ENCODE peak calls at places on chromosome 10, in seven cellular contexts. One of them, this sample, is unnamed.

GRCh38 chr10:63058236-63058635 is 74.9 kb upstream of the NRBF2 start:
- DNase-seq in C1 segment of cervical spinal cord: no peak
- DNase-seq in mesothelial cell of epicardium: no peak
- DNase-seq in sciatic nerve: no peak
- DNase-seq in endothelial cell of umbilical vein: no peak
- DNase-seq in CD4-positive, alpha-beta T cell: no peak
- DNase-seq in activated T-cell treated with anti-CD3 and anti-CD28 coated beads, Interleukin-2, amount 50 U/mL, for 72 hours: no peak
- DNase-seq in this sample: no peak

GRCh38 chr10:17213646-17214349 is 12.3 kb upstream of the TRDMT1 start:
- DNase-seq in C1 segment of cervical spinal cord: no peak
- DNase-seq in mesothelial cell of epicardium: no peak
- DNase-seq in sciatic nerve: no peak
- DNase-seq in endothelial cell of umbilical vein: peak
- DNase-seq in CD4-positive, alpha-beta T cell: no peak
- DNase-seq in activated T-cell treated with anti-CD3 and anti-CD28 coated beads, Interleukin-2, amount 50 U/mL, for 72 hours: no peak
- DNase-seq in this sample: no peak

GRCh38 chr10:24207781-24208611 is 942 bp upstream of the KIAA1217 start:
- DNase-seq in C1 segment of cervical spinal cord: no peak
- DNase-seq in mesothelial cell of epicardium: no peak
- DNase-seq in sciatic nerve: no peak
- DNase-seq in endothelial cell of umbilical vein: peak
- DNase-seq in CD4-positive, alpha-beta T cell: no peak
- DNase-seq in activated T-cell treated with anti-CD3 and anti-CD28 coated beads, Interleukin-2, amount 50 U/mL, for 72 hours: no peak
- DNase-seq in this sample: peak

GRCh38 chr10:63718006-63718405 is 196.8 kb downstream of the REEP3 start:
- DNase-seq in C1 segment of cervical spinal cord: no peak
- DNase-seq in mesothelial cell of epicardium: no peak
- DNase-seq in sciatic nerve: no peak
- DNase-seq in endothelial cell of umbilical vein: no peak
- DNase-seq in CD4-positive, alpha-beta T cell: no peak
- DNase-seq in activated T-cell treated with anti-CD3 and anti-CD28 coated beads, Interleukin-2, amount 50 U/mL, for 72 hours: no peak
- DNase-seq in this sample: no peak

GRCh38 chr10:74983383-74983782 is 128.1 kb upstream of the SAMD8 start:
- DNase-seq in C1 segment of cervical spinal cord: no peak
- DNase-seq in mesothelial cell of epicardium: no peak
- DNase-seq in sciatic nerve: no peak
- DNase-seq in endothelial cell of umbilical vein: no peak
- DNase-seq in CD4-positive, alpha-beta T cell: no peak
- DNase-seq in activated T-cell treated with anti-CD3 and anti-CD28 coated beads, Interleukin-2, amount 50 U/mL, for 72 hours: no peak
- DNase-seq in this sample: no peak

GRCh38 chr10:4586756-4587155 is 239.3 kb upstream of the AKR1E2 start:
- DNase-seq in C1 segment of cervical spinal cord: no peak
- DNase-seq in mesothelial cell of epicardium: no peak
- DNase-seq in sciatic nerve: no peak
- DNase-seq in endothelial cell of umbilical vein: no peak
- DNase-seq in CD4-positive, alpha-beta T cell: no peak
- DNase-seq in activated T-cell treated with anti-CD3 and anti-CD28 coated beads, Interleukin-2, amount 50 U/mL, for 72 hours: no peak
- DNase-seq in this sample: no peak

GRCh38 chr10:45653454-45653853 is 19.1 kb downstream of the ZFAND4 start:
- DNase-seq in C1 segment of cervical spinal cord: no peak
- DNase-seq in mesothelial cell of epicardium: no peak
- DNase-seq in sciatic nerve: no peak
- DNase-seq in endothelial cell of umbilical vein: no peak
- DNase-seq in CD4-positive, alpha-beta T cell: no peak
- DNase-seq in activated T-cell treated with anti-CD3 and anti-CD28 coated beads, Interleukin-2, amount 50 U/mL, for 72 hours: no peak
- DNase-seq in this sample: no peak

GRCh38 chr10:63819753-63820347 is 298.6 kb downstream of the REEP3 start:
- DNase-seq in C1 segment of cervical spinal cord: peak
- DNase-seq in mesothelial cell of epicardium: peak
- DNase-seq in sciatic nerve: peak
- DNase-seq in endothelial cell of umbilical vein: peak
- DNase-seq in CD4-positive, alpha-beta T cell: no peak
- DNase-seq in activated T-cell treated with anti-CD3 and anti-CD28 coated beads, Interleukin-2, amount 50 U/mL, for 72 hours: peak
- DNase-seq in this sample: peak

GRCh38 chr10:62815373-62816111 is 624 bp downstream of the EGR2 start:
- DNase-seq in C1 segment of cervical spinal cord: no peak
- DNase-seq in mesothelial cell of epicardium: peak
- DNase-seq in sciatic nerve: no peak
- DNase-seq in endothelial cell of umbilical vein: peak
- DNase-seq in CD4-positive, alpha-beta T cell: no peak
- DNase-seq in activated T-cell treated with anti-CD3 and anti-CD28 coated beads, Interleukin-2, amount 50 U/mL, for 72 hours: peak
- DNase-seq in this sample: no peak

GRCh38 chr10:129758591-129759021 is 205.5 kb downstream of the EBF3 start:
- DNase-seq in C1 segment of cervical spinal cord: peak
- DNase-seq in mesothelial cell of epicardium: peak
- DNase-seq in sciatic nerve: peak
- DNase-seq in endothelial cell of umbilical vein: no peak
- DNase-seq in CD4-positive, alpha-beta T cell: no peak
- DNase-seq in activated T-cell treated with anti-CD3 and anti-CD28 coated beads, Interleukin-2, amount 50 U/mL, for 72 hours: no peak
- DNase-seq in this sample: no peak

GRCh38 chr10:72890086-72890485 is 3.5 kb upstream of the OIT3 start:
- DNase-seq in C1 segment of cervical spinal cord: no peak
- DNase-seq in mesothelial cell of epicardium: no peak
- DNase-seq in sciatic nerve: no peak
- DNase-seq in endothelial cell of umbilical vein: no peak
- DNase-seq in CD4-positive, alpha-beta T cell: no peak
- DNase-seq in activated T-cell treated with anti-CD3 and anti-CD28 coated beads, Interleukin-2, amount 50 U/mL, for 72 hours: no peak
- DNase-seq in this sample: no peak

GRCh38 chr10:30169342-30169741 is 110.0 kb upstream of the JCAD start:
- DNase-seq in C1 segment of cervical spinal cord: no peak
- DNase-seq in mesothelial cell of epicardium: no peak
- DNase-seq in sciatic nerve: no peak
- DNase-seq in endothelial cell of umbilical vein: no peak
- DNase-seq in CD4-positive, alpha-beta T cell: no peak
- DNase-seq in activated T-cell treated with anti-CD3 and anti-CD28 coated beads, Interleukin-2, amount 50 U/mL, for 72 hours: no peak
- DNase-seq in this sample: no peak

GRCh38 chr10:95501203-95502094 is 59.7 kb downstream of the SORBS1 start:
- DNase-seq in C1 segment of cervical spinal cord: no peak
- DNase-seq in mesothelial cell of epicardium: no peak
- DNase-seq in sciatic nerve: no peak
- DNase-seq in endothelial cell of umbilical vein: no peak
- DNase-seq in CD4-positive, alpha-beta T cell: no peak
- DNase-seq in activated T-cell treated with anti-CD3 and anti-CD28 coated beads, Interleukin-2, amount 50 U/mL, for 72 hours: no peak
- DNase-seq in this sample: no peak

GRCh38 chr10:84695983-84696382 is 367.6 kb downstream of the CCSER2 start:
- DNase-seq in C1 segment of cervical spinal cord: no peak
- DNase-seq in mesothelial cell of epicardium: no peak
- DNase-seq in sciatic nerve: no peak
- DNase-seq in endothelial cell of umbilical vein: no peak
- DNase-seq in CD4-positive, alpha-beta T cell: no peak
- DNase-seq in activated T-cell treated with anti-CD3 and anti-CD28 coated beads, Interleukin-2, amount 50 U/mL, for 72 hours: no peak
- DNase-seq in this sample: no peak

GRCh38 chr10:121665809-121666208 is 67.6 kb upstream of the FGFR2 start:
- DNase-seq in C1 segment of cervical spinal cord: no peak
- DNase-seq in mesothelial cell of epicardium: no peak
- DNase-seq in sciatic nerve: no peak
- DNase-seq in endothelial cell of umbilical vein: no peak
- DNase-seq in CD4-positive, alpha-beta T cell: no peak
- DNase-seq in activated T-cell treated with anti-CD3 and anti-CD28 coated beads, Interleukin-2, amount 50 U/mL, for 72 hours: no peak
- DNase-seq in this sample: no peak

GRCh38 chr10:94251098-94251497 is 111.6 kb downstream of the NOC3L start:
- DNase-seq in C1 segment of cervical spinal cord: no peak
- DNase-seq in mesothelial cell of epicardium: no peak
- DNase-seq in sciatic nerve: no peak
- DNase-seq in endothelial cell of umbilical vein: no peak
- DNase-seq in CD4-positive, alpha-beta T cell: no peak
- DNase-seq in activated T-cell treated with anti-CD3 and anti-CD28 coated beads, Interleukin-2, amount 50 U/mL, for 72 hours: no peak
- DNase-seq in this sample: no peak

GRCh38 chr10:72276013-72276387 is 2.3 kb downstream of the DDIT4 start:
- DNase-seq in C1 segment of cervical spinal cord: no peak
- DNase-seq in mesothelial cell of epicardium: no peak
- DNase-seq in sciatic nerve: no peak
- DNase-seq in endothelial cell of umbilical vein: no peak
- DNase-seq in CD4-positive, alpha-beta T cell: no peak
- DNase-seq in activated T-cell treated with anti-CD3 and anti-CD28 coated beads, Interleukin-2, amount 50 U/mL, for 72 hours: peak
- DNase-seq in this sample: no peak

GRCh38 chr10:99461230-99461629 is 30.8 kb upstream of the GOT1 start:
- DNase-seq in C1 segment of cervical spinal cord: no peak
- DNase-seq in mesothelial cell of epicardium: no peak
- DNase-seq in sciatic nerve: no peak
- DNase-seq in endothelial cell of umbilical vein: peak
- DNase-seq in CD4-positive, alpha-beta T cell: no peak
- DNase-seq in activated T-cell treated with anti-CD3 and anti-CD28 coated beads, Interleukin-2, amount 50 U/mL, for 72 hours: no peak
- DNase-seq in this sample: no peak

GRCh38 chr10:73060738-73061635 is 35.7 kb downstream of the P4HA1 start:
- DNase-seq in C1 segment of cervical spinal cord: no peak
- DNase-seq in mesothelial cell of epicardium: no peak
- DNase-seq in sciatic nerve: no peak
- DNase-seq in endothelial cell of umbilical vein: peak
- DNase-seq in CD4-positive, alpha-beta T cell: no peak
- DNase-seq in activated T-cell treated with anti-CD3 and anti-CD28 coated beads, Interleukin-2, amount 50 U/mL, for 72 hours: no peak
- DNase-seq in this sample: no peak

GRCh38 chr10:71975891-71976725 is 11.9 kb downstream of the CHST3 start:
- DNase-seq in C1 segment of cervical spinal cord: peak
- DNase-seq in mesothelial cell of epicardium: no peak
- DNase-seq in sciatic nerve: no peak
- DNase-seq in endothelial cell of umbilical vein: peak
- DNase-seq in CD4-positive, alpha-beta T cell: no peak
- DNase-seq in activated T-cell treated with anti-CD3 and anti-CD28 coated beads, Interleukin-2, amount 50 U/mL, for 72 hours: no peak
- DNase-seq in this sample: no peak

GRCh38 chr10:48568546-48568945 is 36.3 kb downstream of the ARHGAP22 start:
- DNase-seq in C1 segment of cervical spinal cord: no peak
- DNase-seq in mesothelial cell of epicardium: no peak
- DNase-seq in sciatic nerve: no peak
- DNase-seq in endothelial cell of umbilical vein: no peak
- DNase-seq in CD4-positive, alpha-beta T cell: no peak
- DNase-seq in activated T-cell treated with anti-CD3 and anti-CD28 coated beads, Interleukin-2, amount 50 U/mL, for 72 hours: no peak
- DNase-seq in this sample: no peak

GRCh38 chr10:27020243-27020642 is 80.1 kb downstream of the ANKRD26 start:
- DNase-seq in C1 segment of cervical spinal cord: no peak
- DNase-seq in mesothelial cell of epicardium: no peak
- DNase-seq in sciatic nerve: no peak
- DNase-seq in endothelial cell of umbilical vein: no peak
- DNase-seq in CD4-positive, alpha-beta T cell: no peak
- DNase-seq in activated T-cell treated with anti-CD3 and anti-CD28 coated beads, Interleukin-2, amount 50 U/mL, for 72 hours: no peak
- DNase-seq in this sample: no peak

GRCh38 chr10:44864637-44865288 is 46.4 kb upstream of the TMEM72 start:
- DNase-seq in C1 segment of cervical spinal cord: peak
- DNase-seq in mesothelial cell of epicardium: peak
- DNase-seq in sciatic nerve: peak
- DNase-seq in endothelial cell of umbilical vein: peak
- DNase-seq in CD4-positive, alpha-beta T cell: peak
- DNase-seq in activated T-cell treated with anti-CD3 and anti-CD28 coated beads, Interleukin-2, amount 50 U/mL, for 72 hours: peak
- DNase-seq in this sample: peak

GRCh38 chr10:11865561-11865960 is 42.4 kb downstream of the PROSER2 start:
- DNase-seq in C1 segment of cervical spinal cord: no peak
- DNase-seq in mesothelial cell of epicardium: no peak
- DNase-seq in sciatic nerve: peak
- DNase-seq in endothelial cell of umbilical vein: no peak
- DNase-seq in CD4-positive, alpha-beta T cell: no peak
- DNase-seq in activated T-cell treated with anti-CD3 and anti-CD28 coated beads, Interleukin-2, amount 50 U/mL, for 72 hours: no peak
- DNase-seq in this sample: no peak

GRCh38 chr10:101952196-101952595 is 103.8 kb downstream of the ARMH3 start:
- DNase-seq in C1 segment of cervical spinal cord: no peak
- DNase-seq in mesothelial cell of epicardium: no peak
- DNase-seq in sciatic nerve: no peak
- DNase-seq in endothelial cell of umbilical vein: no peak
- DNase-seq in CD4-positive, alpha-beta T cell: no peak
- DNase-seq in activated T-cell treated with anti-CD3 and anti-CD28 coated beads, Interleukin-2, amount 50 U/mL, for 72 hours: no peak
- DNase-seq in this sample: no peak

GRCh38 chr10:124708922-124709520 is 35.2 kb downstream of the FAM53B start:
- DNase-seq in C1 segment of cervical spinal cord: no peak
- DNase-seq in mesothelial cell of epicardium: no peak
- DNase-seq in sciatic nerve: no peak
- DNase-seq in endothelial cell of umbilical vein: no peak
- DNase-seq in CD4-positive, alpha-beta T cell: no peak
- DNase-seq in activated T-cell treated with anti-CD3 and anti-CD28 coated beads, Interleukin-2, amount 50 U/mL, for 72 hours: no peak
- DNase-seq in this sample: no peak